ENCODE peak calls at places on chromosomes 12 and 14, in four cellular contexts. P is lower lobe of right lung, C is IMR-90, I is A549. J is an unnamed sample.

GRCh38 chr12:92146865-92147264 is 1.2 kb upstream of the BTG1 start:
- DNase-seq in P (no peak), I (no peak), C (no peak), J (peak; percentile 30)

GRCh38 chr12:46516933-46517578 is 144.5 kb upstream of the SLC38A2 start:
- DNase-seq in P (no peak), I (no peak), C (no peak), J (no peak)

GRCh38 chr12:109993091-109993490 is 3.1 kb downstream of the GIT2 start:
- DNase-seq in I (no peak), C (no peak), P (no peak), J (no peak)

GRCh38 chr12:32264995-32265394 is 134.4 kb upstream of the FGD4 start:
- DNase-seq in C (peak; percentile 68), P (no peak), I (no peak), J (no peak)

GRCh38 chr12:122835693-122836026 is 403 bp downstream of the HIP1R start:
- DNase-seq in I (no peak), C (no peak), P (peak; percentile 58), J (peak; percentile 30)

GRCh38 chr12:65510584-65511050 is 232.1 kb downstream of the MSRB3 start:
- DNase-seq in I (no peak), C (no peak), P (no peak), J (no peak)

GRCh38 chr14:25050494-25051170 is 685 bp upstream of the STXBP6 start:
- DNase-seq in I (no peak), P (no peak), C (peak; percentile 82), J (no peak)

GRCh38 chr14:99793213-99794155 is at the start of gene EML1:
- DNase-seq in I (peak; percentile 80), C (peak; percentile 76), P (peak; percentile 87), J (peak; percentile 70)

GRCh38 chr12:70609739-70610491 is 27.3 kb downstream of the PTPRB start:
- DNase-seq in C (no peak), P (peak; percentile 66), I (peak; percentile 22), J (no peak)

GRCh38 chr14:99601301-99601945 is 2.6 kb downstream of the CCDC85C start:
- DNase-seq in C (peak; percentile 65), I (no peak), P (no peak), J (no peak)

GRCh38 chr12:106629797-106630669 is 47.2 kb downstream of the RFX4 start:
- DNase-seq in P (no peak), C (no peak), I (no peak), J (no peak)

GRCh38 chr12:116276433-116277216 is 868 bp downstream of the MED13L start:
- DNase-seq in I (peak; percentile 72), C (peak; percentile 59), P (peak; percentile 86), J (peak; percentile 40)

GRCh38 chr12:115885040-115885439 is 392.5 kb downstream of the MED13L start:
- DNase-seq in C (no peak), I (no peak), P (no peak), J (no peak)

GRCh38 chr14:54278087-54278486 is 118.7 kb upstream of the CDKN3 start:
- DNase-seq in I (no peak), C (no peak), P (no peak), J (no peak)

GRCh38 chr14:106507354-106507753 is 981.0 kb downstream of the TMEM121 start:
- DNase-seq in I (no peak), C (no peak), P (no peak), J (no peak)

GRCh38 chr12:104667139-104667538 is 210.4 kb downstream of the CHST11 start:
- DNase-seq in I (no peak), C (peak; percentile 14), P (no peak), J (no peak)

GRCh38 chr14:57420986-57421385 is 30.6 kb downstream of the NAA30 start:
- DNase-seq in C (peak; percentile 1), P (no peak), I (no peak), J (no peak)

GRCh38 chr14:29820785-29821184 is 106.9 kb downstream of the PRKD1 start:
- DNase-seq in P (no peak), I (no peak), C (no peak), J (no peak)

DNA sequence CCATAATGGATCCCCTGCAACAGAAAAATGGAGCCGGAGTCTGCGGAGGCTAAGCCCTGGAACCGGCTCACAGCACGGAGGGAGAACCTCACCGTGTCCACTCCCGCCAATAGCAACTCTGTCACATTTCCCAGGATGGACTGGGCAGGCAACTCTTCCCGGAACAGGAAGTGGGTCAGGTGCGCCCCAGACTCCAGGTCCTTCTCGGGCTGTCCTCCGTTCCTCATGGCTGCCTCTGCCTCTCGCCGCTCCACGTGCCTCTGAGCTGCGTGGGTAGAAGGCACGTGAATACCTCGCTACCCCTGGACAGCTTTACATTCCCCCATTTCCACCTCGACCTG is 2.2 kb downstream of the CYP27B1 start:
- DNase-seq in I (no peak), C (no peak), P (no peak), J (no peak)
- H3K4me3 ChIP-seq in I (peak overlapping the region; percentile 52), C (peak overlapping the region; percentile 35), P (peak overlapping the region; percentile 55), J (peak overlapping the region; percentile 70)

GRCh38 chr12:88306471-88307069 is 164.5 kb downstream of the TMTC3 start:
- DNase-seq in C (no peak), I (no peak), P (no peak), J (no peak)

GRCh38 chr12:88303335-88303734 is 161.2 kb downstream of the TMTC3 start:
- DNase-seq in I (no peak), P (no peak), C (no peak), J (no peak)

GRCh38 chr12:88308825-88309224 is 166.7 kb downstream of the TMTC3 start:
- DNase-seq in C (peak; percentile 95), P (no peak), I (peak; percentile 29), J (no peak)

GRCh38 chr12:88309546-88309945 is 167.4 kb downstream of the TMTC3 start:
- DNase-seq in I (no peak), C (peak; percentile 83), P (no peak), J (no peak)

GRCh38 chr12:88305491-88305890 is 163.4 kb downstream of the TMTC3 start:
- DNase-seq in C (no peak), I (no peak), P (no peak), J (no peak)
- H3K27ac ChIP-seq in C (no peak overlapping the region), I (peak overlapping the region; percentile 37), P (no peak overlapping the region), J (no peak overlapping the region)

DNA sequence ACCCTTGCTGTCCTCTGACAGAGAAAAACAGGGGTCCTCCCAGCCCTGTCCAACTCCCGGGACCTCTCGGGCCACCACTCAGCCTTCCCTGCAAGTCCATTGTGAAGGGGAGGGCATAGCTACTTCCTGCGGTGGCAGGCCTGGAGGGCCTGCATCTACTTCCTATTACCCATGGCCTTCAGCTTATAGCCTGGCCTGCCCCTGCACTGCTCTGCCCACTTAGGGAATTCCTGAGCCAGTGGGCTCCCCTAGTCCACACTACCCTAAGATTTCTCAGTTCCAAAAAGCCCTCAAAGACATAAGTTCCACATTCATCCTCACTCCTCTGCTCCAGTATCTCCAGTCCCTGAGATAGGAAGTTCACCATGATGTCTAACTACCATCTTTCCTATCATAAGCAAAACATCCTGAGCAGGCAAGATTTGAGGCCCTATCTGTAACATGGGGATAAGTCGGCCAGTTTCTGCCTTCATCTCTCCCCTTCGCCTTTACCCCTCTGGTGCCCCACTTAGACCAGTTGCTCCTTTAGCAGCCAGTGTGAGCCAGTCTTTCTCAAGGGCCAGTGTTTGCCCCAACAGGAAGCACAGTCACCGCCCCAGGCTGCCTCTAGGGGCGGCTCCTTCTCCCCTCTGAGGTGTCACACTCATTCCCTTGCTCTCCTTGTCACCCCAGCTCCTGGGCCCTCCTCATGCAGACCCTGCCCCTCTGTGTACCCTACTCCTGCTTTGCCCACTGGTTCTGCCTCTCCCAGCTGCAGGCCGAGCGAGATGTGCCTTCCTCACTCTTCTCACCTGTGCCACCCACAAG is 10.9 kb downstream of the HDAC7 start:
- DNase-seq in I (no peak), C (peak; percentile 44), P (no peak), J (peak; percentile 62)
- H3K4me1 ChIP-seq in I (peaks cover 56% of the 10 kb centered on the region), C (peaks cover 70% of the 10 kb centered on the region), P (peaks cover 98% of the 10 kb centered on the region), J (peaks cover 97% of the 10 kb centered on the region)

DNA sequence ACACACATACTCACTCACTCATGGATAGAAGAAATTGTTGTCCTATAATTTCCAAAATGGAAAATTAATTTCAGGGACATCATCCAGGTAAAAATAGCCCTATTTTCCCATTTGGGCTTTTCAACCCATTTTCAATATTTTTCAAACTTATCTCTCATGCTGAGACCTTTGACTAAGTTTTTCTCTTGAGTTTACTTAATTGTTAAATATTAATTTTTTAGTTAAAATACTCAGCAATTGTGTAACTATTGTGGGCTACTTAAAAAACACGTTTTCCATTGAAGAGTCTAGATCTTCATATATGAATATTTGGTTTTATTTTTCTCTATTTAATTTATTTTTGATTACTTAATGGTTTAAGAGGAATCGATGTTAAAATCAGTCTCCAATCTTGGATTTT is 14.2 kb upstream of the TAS2R43 start:
- DNase-seq in C (no peak), P (no peak), I (no peak), J (no peak)
- H3K4me3 ChIP-seq in C (no peak overlapping the region), P (no peak overlapping the region), I (no peak overlapping the region), J (no peak overlapping the region)

GRCh38 chr12:25497021-25497420 is 56.1 kb downstream of the LMNTD1 start:
- DNase-seq in P (no peak), I (no peak), C (no peak), J (no peak)

GRCh38 chr12:25495336-25496097 is 57.6 kb downstream of the LMNTD1 start:
- DNase-seq in C (peak; percentile 89), I (peak; percentile 37), P (no peak), J (no peak)

GRCh38 chr12:25500651-25501050 is 52.4 kb downstream of the LMNTD1 start:
- DNase-seq in C (no peak), I (no peak), P (no peak), J (no peak)

GRCh38 chr12:25493682-25494081 is 59.4 kb downstream of the LMNTD1 start:
- DNase-seq in C (no peak), P (no peak), I (no peak), J (no peak)

DNA sequence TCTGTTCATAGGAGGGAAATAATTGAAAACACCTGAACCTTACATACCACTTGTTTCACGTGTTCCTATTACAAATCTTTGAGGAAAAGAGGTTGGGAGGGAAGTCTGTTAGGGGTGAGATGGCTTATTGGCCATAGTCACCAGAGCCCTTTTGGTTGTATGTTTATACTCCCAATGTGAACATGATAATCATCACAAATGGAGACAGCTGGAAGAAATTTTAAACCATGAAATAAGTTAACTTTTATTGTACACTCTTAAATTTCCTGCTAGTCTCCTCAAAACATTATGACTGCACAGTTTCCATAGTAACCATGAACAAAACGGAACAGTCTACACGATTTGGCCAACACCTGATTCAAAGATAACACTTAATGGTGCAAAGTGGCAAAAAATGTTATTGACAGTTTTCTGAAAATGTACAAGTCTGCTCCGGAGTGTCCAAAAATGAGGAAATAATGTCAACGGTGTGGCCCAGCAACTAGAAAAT is 56.9 kb downstream of the LMNTD1 start:
- DNase-seq in P (no peak), C (peak; percentile 38), I (no peak), J (no peak)
- H3K27ac ChIP-seq in P (no peak overlapping the region), C (no peak overlapping the region), I (no peak overlapping the region), J (no peak overlapping the region)

GRCh38 chr12:132427177-132427725 is 62.7 kb upstream of the FBRSL1 start:
- DNase-seq in P (no peak), C (no peak), I (peak; percentile 53), J (no peak)

GRCh38 chr12:132429122-132429931 is 60.6 kb upstream of the FBRSL1 start:
- DNase-seq in C (no peak), I (no peak), P (no peak), J (no peak)

GRCh38 chr12:132429932-132430643 is 59.9 kb upstream of the FBRSL1 start:
- DNase-seq in C (no peak), I (peak; percentile 57), P (peak; percentile 64), J (peak; percentile 45)

GRCh38 chr12:132427999-132428871 is 61.7 kb upstream of the FBRSL1 start:
- DNase-seq in C (no peak), I (peak; percentile 51), P (no peak), J (no peak)

GRCh38 chr12:132428872-132429121 is 61.2 kb upstream of the FBRSL1 start:
- DNase-seq in C (no peak), I (no peak), P (no peak), J (no peak)
- H3K4me1 ChIP-seq in C (no peaks in the 10 kb centered on the region), I (peaks cover 21% of the 10 kb centered on the region), P (peaks cover 24% of the 10 kb centered on the region), J (peaks cover 36% of the 10 kb centered on the region)

GRCh38 chr14:23286904-23287479 is 1.1 kb upstream of the HOMEZ start:
- DNase-seq in P (no peak), C (no peak), I (no peak), J (no peak)
- H3K4me3 ChIP-seq in P (peak overlapping the region; percentile 79), C (peak overlapping the region; percentile 59), I (peak overlapping the region; percentile 57), J (peak overlapping the region; percentile 82)